ENCODE peak calls at places on chromosomes 5 and 9, in five cellular contexts. A, O, Q, V and T are unnamed samples.

GRCh38 chr9:98415782-98416181 is 160.3 kb upstream of the TBC1D2 start:
- DNase-seq in A (no peak), O (no peak), Q (no peak), V (no peak), T (no peak)

GRCh38 chr5:144103611-144104010 is 66.8 kb downstream of the YIPF5 start:
- DNase-seq in A (no peak), O (no peak), Q (no peak), V (no peak), T (no peak)

GRCh38 chr5:188488-189481 is 2.5 kb upstream of the LRRC14B start:
- DNase-seq in A (peak), O (peak), Q (peak), V (peak), T (peak)

GRCh38 chr5:177369050-177369912 is 11.6 kb downstream of the RGS14 start:
- DNase-seq in A (no peak), O (no peak), Q (no peak), V (no peak), T (peak)

GRCh38 chr5:15502208-15502607 is 2.2 kb downstream of the FBXL7 start:
- DNase-seq in A (peak), O (peak), Q (no peak), V (no peak), T (peak)

GRCh38 chr9:134625361-134626140 is 16.1 kb upstream of the COL5A1 start:
- DNase-seq in A (peak), O (peak), Q (no peak), V (no peak), T (peak)

GRCh38 chr9:91419222-91420191 is 4.1 kb downstream of the NFIL3 start:
- DNase-seq in A (peak), O (peak), Q (peak), V (no peak), T (peak)

GRCh38 chr5:116759860-116760644 is 185.4 kb upstream of the SEMA6A start:
- DNase-seq in A (peak), O (peak), Q (no peak), V (no peak), T (no peak)

GRCh38 chr9:70921126-70921525 is 200.3 kb downstream of the TRPM3 start:
- DNase-seq in A (peak), O (peak), Q (no peak), V (no peak), T (peak)

GRCh38 chr5:103915081-103915480 is 352.5 kb upstream of the NUDT12 start:
- DNase-seq in A (no peak), O (no peak), Q (no peak), V (no peak), T (no peak)

GRCh38 chr5:149271717-149272558 is at the start of gene AFAP1L1:
- DNase-seq in A (no peak), O (peak), Q (peak), V (peak), T (peak)

GRCh38 chr5:92552206-92553160 is 1028.5 kb downstream of the NR2F1-AS1 start:
- DNase-seq in A (peak), O (peak), Q (no peak), V (no peak), T (peak)

GRCh38 chr5:1108865-1109174 is 3.0 kb downstream of the SLC12A7 start:
- DNase-seq in A (no peak), O (no peak), Q (no peak), V (no peak), T (no peak)

GRCh38 chr5:62152394-62153123 is 153.4 kb upstream of the KIF2A start:
- DNase-seq in A (no peak), O (no peak), Q (no peak), V (no peak), T (peak)

GRCh38 chr5:1229822-1230221 is 4.6 kb downstream of the SLC6A18 start:
- DNase-seq in A (no peak), O (no peak), Q (no peak), V (no peak), T (no peak)

GRCh38 chr9:137088121-137088520 is 1.3 kb downstream of the MAN1B1 start:
- DNase-seq in A (no peak), O (no peak), Q (no peak), V (no peak), T (no peak)
- H3K4me3 ChIP-seq in A (no peak), O (no peak), Q (no peak), V (peak), T (no peak)

GRCh38 chr9:133333566-133333965 is 2.4 kb downstream of the SURF6 start:
- DNase-seq in A (no peak), O (no peak), Q (peak), V (no peak), T (no peak)
- TF ChIP-seq CTCF in A (peak), O (no peak), Q (no peak), V (no peak), T (no peak)

GRCh38 chr9:124477211-124478013 is 27.2 kb downstream of the ADGRD2 start:
- DNase-seq in A (no peak), O (no peak), Q (no peak), V (no peak), T (no peak)
- H3K4me3 ChIP-seq in A (peak), O (no peak), Q (peak), V (peak), T (no peak)

DNA sequence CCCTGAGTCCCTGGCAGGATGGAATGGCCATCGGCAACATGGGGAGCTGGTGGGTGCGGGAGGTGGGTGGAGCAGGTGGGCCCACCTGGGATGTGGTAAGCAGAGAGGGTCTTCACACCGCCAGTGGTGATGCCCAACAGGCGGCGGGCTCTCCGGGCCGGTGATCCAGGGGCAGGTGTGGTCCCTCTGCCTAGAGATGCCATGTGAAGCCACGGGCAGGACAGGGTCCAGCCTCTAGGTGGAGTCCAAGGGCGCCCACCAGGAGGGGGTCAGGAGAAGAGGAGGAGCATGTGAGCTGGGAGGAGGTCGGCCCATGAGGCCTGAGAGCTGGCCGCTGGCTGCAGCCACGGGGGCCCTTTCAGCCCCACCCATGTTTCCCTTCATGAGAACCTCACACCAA is 221.1 kb downstream of the FANCC start:
- DNase-seq in A (no peak), O (no peak), Q (no peak), V (no peak), T (no peak)
- TF ChIP-seq CTCF in A (peak), O (peak), Q (no peak), V (no peak), T (no peak)

GRCh38 chr5:175895215-175895614 is 23.8 kb downstream of the CPLX2 start:
- DNase-seq in A (no peak), O (no peak), Q (no peak), V (no peak), T (no peak)
- H3K4me3 ChIP-seq in A (no peak), O (no peak), Q (no peak), V (no peak), T (no peak)

DNA sequence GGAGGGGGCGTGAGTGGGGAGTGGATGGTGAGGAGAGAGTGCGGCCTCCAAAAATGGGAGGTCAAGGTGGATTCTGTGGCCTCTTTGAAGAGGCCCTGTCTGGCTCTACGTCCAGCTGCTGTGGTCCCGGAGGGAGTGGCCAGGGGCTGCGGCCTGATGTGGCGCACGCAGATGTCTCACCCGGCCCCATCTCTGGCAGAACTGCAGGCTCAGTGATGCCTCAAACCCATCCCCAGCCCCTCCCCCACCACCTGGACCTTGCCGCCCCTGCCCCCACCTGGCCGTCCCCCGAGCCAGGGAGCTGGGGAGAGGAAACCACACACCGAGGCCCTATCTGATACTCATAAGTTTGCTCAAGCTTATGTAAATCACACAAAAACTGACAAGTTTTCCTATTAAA is 267.6 kb downstream of the PBX3 start:
- DNase-seq in A (no peak), O (no peak), Q (no peak), V (no peak), T (no peak)
- TF ChIP-seq CTCF in A (no peak), O (no peak), Q (no peak), V (no peak), T (no peak)